ENCODE peak calls at places on chromosomes 4 and X, in five cellular contexts. C is A549, D is K562, U is endothelial cell of umbilical vein, Q is GM12878. A is an unnamed sample.

GRCh38 chr4:146585761-146586333 is 52.8 kb upstream of the POU4F2 start:
- DNase-seq in C (no peak), D (no peak), U (no peak), Q (no peak), A (peak)

GRCh38 chrX:15405846-15406245 is 21.6 kb upstream of the VEGFD start:
- DNase-seq in C (no peak), D (no peak), U (no peak), Q (no peak), A (no peak)

GRCh38 chrX:129772796-129773431 is 6.8 kb upstream of the SASH3 start:
- DNase-seq in C (no peak), D (no peak), U (no peak), Q (peak), A (peak)

GRCh38 chr4:15078682-15079642 is 76.7 kb downstream of the CPEB2 start:
- DNase-seq in C (no peak), D (no peak), U (no peak), Q (no peak), A (peak)

GRCh38 chrX:18875256-18875878 is 108.5 kb downstream of the PHKA2 start:
- DNase-seq in C (no peak), D (no peak), U (no peak), Q (no peak), A (no peak)

GRCh38 chr4:3269105-3269927 is 20.4 kb downstream of the MSANTD1 start:
- DNase-seq in C (no peak), D (no peak), U (no peak), Q (no peak), A (no peak)

GRCh38 chr4:19927381-19927780 is 324.3 kb upstream of the SLIT2 start:
- DNase-seq in C (no peak), D (no peak), U (no peak), Q (no peak), A (no peak)

GRCh38 chr4:52914051-52914605 is 52.0 kb downstream of the RASL11B start:
- DNase-seq in C (no peak), D (no peak), U (peak), Q (no peak), A (no peak)

GRCh38 chrX:151801980-151802379 is 67.4 kb downstream of the CNGA2 start:
- DNase-seq in C (peak), D (no peak), U (peak), Q (no peak), A (peak)

GRCh38 chr4:2183394-2183793 is 58.5 kb downstream of the HAUS3 start:
- DNase-seq in C (no peak), D (no peak), U (no peak), Q (no peak), A (peak)

GRCh38 chr4:7103599-7104365 is 35.9 kb upstream of the GRPEL1 start:
- DNase-seq in C (peak), D (no peak), U (peak), Q (no peak), A (no peak)

GRCh38 chr4:6062133-6062532 is 43.9 kb upstream of the C4orf50 start:
- DNase-seq in C (no peak), D (no peak), U (no peak), Q (no peak), A (no peak)

GRCh38 chr4:60648774-60649173 is 551.4 kb upstream of the ADGRL3 start:
- DNase-seq in C (no peak), D (no peak), U (no peak), Q (no peak), A (no peak)

GRCh38 chr4:142516686-142517145 is 329.4 kb downstream of the INPP4B start:
- DNase-seq in C (no peak), D (no peak), U (no peak), Q (no peak), A (no peak)

GRCh38 chr4:86685401-86685800 is 91.3 kb downstream of the PTPN13 start:
- DNase-seq in C (no peak), D (no peak), U (peak), Q (no peak), A (no peak)

GRCh38 chr4:189090174-189090814 is 850.4 kb upstream of the FRG1 start:
- DNase-seq in C (peak), D (no peak), U (no peak), Q (no peak), A (peak)

GRCh38 chrX:25721564-25721963 is 416.6 kb upstream of the MAGEB18 start:
- DNase-seq in C (no peak), D (no peak), U (peak), Q (no peak), A (peak)

GRCh38 chrX:84187501-84188319 is at the start of gene RPS6KA6:
- DNase-seq in C (peak), D (no peak), U (peak), Q (no peak), A (no peak)

GRCh38 chr4:82044141-82044993 is 329.4 kb downstream of the HNRNPD start:
- DNase-seq in C (no peak), D (no peak), U (no peak), Q (no peak), A (peak)

GRCh38 chr4:144627663-144628076 is 18.3 kb upstream of the HHIP start:
- DNase-seq in C (no peak), D (no peak), U (peak), Q (no peak), A (no peak)

GRCh38 chr4:2837110-2837903 is 6.3 kb upstream of the ADD1 start:
- DNase-seq in C (no peak), D (no peak), U (no peak), Q (no peak), A (no peak)

GRCh38 chrX:134718329-134719317 is 60.4 kb upstream of the PLAC1 start:
- DNase-seq in C (peak), D (no peak), U (peak), Q (peak), A (peak)

GRCh38 chrX:2967998-2968909 is 38.1 kb upstream of the ARSH start:
- DNase-seq in C (no peak), D (no peak), U (peak), Q (no peak), A (no peak)

GRCh38 chr4:20109395-20109794 is 142.3 kb upstream of the SLIT2 start:
- DNase-seq in C (no peak), D (no peak), U (peak), Q (no peak), A (no peak)

GRCh38 chrX:154836163-154836562 is 1.7 kb upstream of the SMIM9 start:
- DNase-seq in C (no peak), D (no peak), U (no peak), Q (no peak), A (no peak)

GRCh38 chr4:42568610-42569207 is 88.2 kb downstream of the ATP8A1 start:
- DNase-seq in C (peak), D (peak), U (peak), Q (peak), A (peak)

GRCh38 chr4:109169160-109169559 is 133.3 kb downstream of the COL25A1 start:
- DNase-seq in C (no peak), D (no peak), U (no peak), Q (no peak), A (no peak)

GRCh38 chr4:6549890-6550620 is 24.9 kb upstream of the MAN2B2 start:
- DNase-seq in C (no peak), D (no peak), U (no peak), Q (no peak), A (no peak)

GRCh38 chrX:3184176-3184930 is 143.1 kb downstream of the ARSF start:
- DNase-seq in C (no peak), D (no peak), U (no peak), Q (no peak), A (no peak)

GRCh38 chr4:110049951-110050925 is 137.6 kb downstream of the EGF start:
- DNase-seq in C (peak), D (peak), U (peak), Q (peak), A (peak)

GRCh38 chr4:89939994-89940393 is 45.3 kb downstream of the MMRN1 start:
- DNase-seq in C (no peak), D (no peak), U (peak), Q (no peak), A (no peak)

GRCh38 chrX:49054073-49054762 is 4.6 kb upstream of the CCDC120 start:
- DNase-seq in C (no peak), D (no peak), U (no peak), Q (no peak), A (no peak)

GRCh38 chrX:49058794-49059193 is at the start of gene CCDC120:
- DNase-seq in C (no peak), D (no peak), U (no peak), Q (no peak), A (no peak)

DNA sequence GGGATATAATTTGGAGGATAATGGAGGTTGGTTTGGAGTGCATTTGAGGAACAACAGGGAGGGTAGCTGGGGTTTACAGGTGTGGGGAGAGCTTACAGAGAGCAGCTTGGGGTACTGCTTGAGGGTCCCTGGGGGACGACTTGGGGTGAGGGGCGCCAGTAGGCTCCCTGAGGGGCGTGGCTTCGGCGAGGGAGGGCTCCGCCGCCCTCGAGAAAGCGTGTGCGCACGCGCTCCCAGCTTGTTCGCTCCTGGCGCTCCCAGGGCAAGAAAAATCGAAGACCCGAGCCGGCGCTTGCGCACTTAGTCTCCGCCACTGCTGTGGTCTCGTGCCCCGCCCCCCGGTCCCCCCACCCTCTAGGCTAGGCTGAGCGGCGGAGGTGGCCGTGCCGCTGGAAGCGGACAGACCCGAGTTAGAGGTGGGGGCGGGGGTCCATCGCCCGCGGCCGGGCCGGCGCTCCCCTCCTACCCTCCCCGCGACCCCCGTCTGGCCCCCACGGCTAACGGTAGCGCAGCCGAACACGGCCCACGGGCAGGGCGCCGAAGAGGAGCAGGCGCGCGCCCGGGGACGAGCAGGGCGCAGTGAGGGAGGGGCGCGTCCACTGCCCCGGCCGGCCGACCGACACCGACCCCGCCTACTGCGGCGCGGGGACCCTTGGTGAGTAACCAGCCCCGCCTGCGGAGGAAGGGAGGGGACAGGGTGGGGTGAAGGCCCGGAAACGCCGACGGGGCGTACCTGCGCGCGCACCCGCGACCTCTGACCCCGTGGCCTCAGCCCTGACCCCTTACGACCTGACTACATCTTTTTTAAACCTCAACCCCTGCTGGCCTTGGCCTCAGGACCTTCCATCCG is 5.4 kb upstream of the CCDC120 start:
- DNase-seq in C (peak), D (peak), U (peak), Q (no peak), A (no peak)
- TF ChIP-seq MYC in C (no peak), D (no peak), U (no peak), Q (no peak), A (no peak)

GRCh38 chrX:37844622-37845021 is 2.7 kb downstream of the DYNLT3 start:
- DNase-seq in C (no peak), D (no peak), U (no peak), Q (no peak), A (no peak)

GRCh38 chrX:37846141-37846540 is 1.2 kb downstream of the DYNLT3 start:
- DNase-seq in C (no peak), D (no peak), U (peak), Q (no peak), A (peak)

GRCh38 chrX:37846558-37846933 is 825 bp downstream of the DYNLT3 start:
- DNase-seq in C (no peak), D (no peak), U (peak), Q (no peak), A (no peak)

GRCh38 chrX:37847733-37848197 is 394 bp upstream of the DYNLT3 start:
- DNase-seq in C (no peak), D (no peak), U (no peak), Q (no peak), A (no peak)

DNA sequence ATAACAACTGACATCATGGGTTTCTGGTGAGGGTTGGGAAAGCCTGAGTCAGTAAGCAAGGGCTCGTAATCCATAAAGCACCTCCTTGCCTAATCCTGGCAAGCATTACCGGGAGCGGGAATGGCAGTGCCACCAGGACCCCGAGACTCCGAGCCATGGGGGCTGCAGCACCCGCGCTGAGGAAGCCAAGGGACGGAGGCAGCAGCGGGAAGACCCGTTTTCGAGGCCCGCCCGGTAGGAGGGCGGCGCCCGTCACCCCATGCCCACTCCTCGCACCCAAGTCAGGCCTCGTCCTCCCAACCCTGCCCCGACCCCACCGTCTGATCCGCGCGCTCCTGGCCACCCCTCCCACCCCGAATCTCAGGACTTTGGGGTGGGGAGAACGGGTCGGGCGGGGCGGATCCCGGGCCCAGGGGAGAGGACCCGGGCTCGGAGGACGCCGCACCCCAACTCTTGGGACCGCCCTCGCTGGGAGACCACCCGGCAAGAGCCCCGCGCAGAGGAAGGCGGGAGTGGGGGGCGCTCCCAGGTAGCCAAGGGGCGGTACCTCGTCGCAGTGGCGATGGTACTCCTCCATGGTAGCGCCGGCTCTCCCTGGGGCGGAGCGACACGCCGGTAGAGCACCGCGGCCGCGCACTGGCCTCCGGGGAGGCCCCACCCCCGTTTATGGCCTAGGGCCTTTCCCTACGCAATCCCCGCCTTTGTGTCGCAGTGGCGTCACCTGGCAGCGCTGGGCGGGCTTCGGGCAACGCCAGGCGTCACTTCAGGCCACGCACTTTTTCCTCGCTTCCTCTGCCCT is at the start of gene DYNLT3:
- DNase-seq in C (peak), D (peak), U (peak), Q (peak), A (peak)
- TF ChIP-seq POLR2A in C (no peak), D (peak), U (no peak), Q (peak), A (peak)

DNA sequence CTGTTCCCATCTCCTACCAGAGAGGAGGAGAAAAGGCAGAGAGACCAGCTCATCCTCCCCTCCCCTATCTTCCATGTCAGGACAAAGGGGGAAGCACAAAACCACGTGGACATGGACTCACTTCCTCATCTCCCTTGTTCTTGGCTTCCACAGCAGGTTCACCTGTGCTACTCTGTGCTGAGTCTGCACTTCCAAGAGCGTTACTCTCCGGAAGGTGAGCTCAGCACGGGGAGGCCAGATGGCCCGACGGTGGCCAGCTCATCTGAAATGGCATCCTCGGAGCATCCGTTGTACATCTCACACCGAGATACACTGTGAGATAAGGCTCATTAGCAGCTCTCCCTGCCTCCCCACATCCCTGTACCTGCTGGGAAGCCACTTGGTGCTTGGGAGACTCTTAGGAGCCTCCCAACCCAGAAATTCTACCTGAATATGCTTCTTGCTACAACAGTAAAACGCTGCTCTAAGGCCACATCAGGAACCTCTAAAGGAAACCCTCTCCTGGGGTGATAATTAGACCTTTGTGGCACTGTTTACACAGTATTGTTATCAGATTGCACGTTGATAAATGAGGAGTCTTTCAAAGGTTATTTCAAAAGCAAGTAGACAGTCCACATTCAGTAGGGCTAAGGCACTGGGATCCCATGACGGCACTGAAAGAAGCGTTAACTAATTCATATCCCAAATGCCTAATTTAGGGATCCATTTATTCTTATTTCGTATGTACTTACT is 19.4 kb downstream of the LGI2 start:
- DNase-seq in C (no peak), D (no peak), U (no peak), Q (no peak), A (no peak)
- TF ChIP-seq MYC in C (no peak), D (no peak), U (no peak), Q (no peak), A (no peak)

GRCh38 chr4:184649026-184649970 is at the start of the genes CASP3 and PRIMPOL:
- DNase-seq in C (peak), D (peak), U (peak), Q (peak), A (peak)
- TF ChIP-seq POLR2A in C (peak), D (peak), U (peak), Q (peak), A (peak)

GRCh38 chr4:8871417-8872401 is at the start of gene HMX1:
- DNase-seq in C (peak), D (no peak), U (no peak), Q (no peak), A (no peak)
- TF ChIP-seq MYC in C (no peak), D (no peak), U (no peak), Q (no peak), A (no peak)

GRCh38 chrX:100265179-100265578 is 144.9 kb downstream of the PCDH19 start:
- DNase-seq in C (no peak), D (no peak), U (peak), Q (no peak), A (no peak)

GRCh38 chrX:100264200-100264599 is 145.9 kb downstream of the PCDH19 start:
- DNase-seq in C (no peak), D (no peak), U (peak), Q (peak), A (no peak)

DNA sequence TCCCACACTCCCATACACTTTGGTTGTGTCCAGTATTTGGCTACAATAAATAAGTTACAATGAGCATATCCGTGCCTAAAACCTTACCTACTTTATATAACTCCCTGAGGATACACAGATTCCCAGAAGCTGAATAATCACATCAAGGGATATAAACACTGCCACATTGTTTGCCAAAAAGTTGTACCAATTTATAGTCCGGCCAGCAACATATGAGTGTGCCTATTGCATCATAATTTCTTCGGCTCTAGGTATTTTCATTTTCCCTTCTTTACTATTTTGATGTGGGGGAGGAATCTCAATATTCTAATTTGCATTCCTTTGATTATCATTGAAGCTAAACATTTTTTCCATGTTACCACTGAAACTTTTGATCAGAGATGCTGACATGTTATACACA is 146.4 kb downstream of the PCDH19 start:
- DNase-seq in C (no peak), D (no peak), U (no peak), Q (no peak), A (no peak)
- TF ChIP-seq POLR2A in C (no peak), D (no peak), U (no peak), Q (no peak), A (no peak)

GRCh38 chr4:83284161-83285021 is at the start of gene COQ2:
- DNase-seq in C (peak), D (peak), U (peak), Q (no peak), A (peak)

GRCh38 chr4:83282049-83282535 is 2.5 kb downstream of the COQ2 start:
- DNase-seq in C (peak), D (peak), U (peak), Q (no peak), A (peak)

GRCh38 chr4:83281326-83281725 is 3.3 kb downstream of the COQ2 start:
- DNase-seq in C (no peak), D (no peak), U (no peak), Q (no peak), A (peak)

DNA sequence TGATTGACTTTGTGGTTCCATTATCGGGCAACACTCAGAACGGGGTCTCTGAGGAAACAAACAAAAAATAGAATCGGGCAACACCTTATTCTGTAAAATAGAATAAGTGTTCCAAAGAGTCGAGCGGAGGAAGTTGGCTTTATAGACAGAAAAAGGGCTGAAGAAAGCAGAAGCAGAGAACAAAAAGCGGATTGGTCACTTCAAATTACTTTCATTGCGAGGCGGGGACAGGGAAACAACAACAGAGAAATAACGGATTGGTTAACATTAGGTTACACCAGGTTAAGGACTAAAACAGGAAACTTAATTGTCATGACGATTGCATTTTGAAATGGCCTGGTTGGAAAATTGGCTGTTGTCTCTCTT is 407 bp upstream of the COQ2 start:
- DNase-seq in C (peak), D (peak), U (peak), Q (no peak), A (peak)
- TF ChIP-seq MYC in C (no peak), D (no peak), U (no peak), Q (no peak), A (no peak)

DNA sequence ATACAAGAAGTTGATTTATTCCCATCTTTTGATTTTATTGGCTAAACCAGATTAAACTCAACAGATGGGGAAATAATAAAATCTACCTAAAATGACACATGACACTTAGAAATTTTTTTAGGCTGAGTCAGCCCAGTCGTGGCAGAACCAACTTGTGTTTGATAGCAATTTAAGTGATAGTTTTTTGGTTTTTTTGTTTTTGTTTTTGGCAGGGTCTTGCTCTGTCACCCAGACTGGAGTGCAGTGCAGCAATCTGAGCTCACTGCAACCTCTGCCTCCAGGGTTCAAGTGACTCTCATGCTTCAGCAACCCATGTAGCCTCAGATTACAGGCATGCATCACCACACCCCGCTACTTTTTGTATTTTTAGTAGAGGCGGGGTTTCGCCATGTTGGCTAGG is 370.3 kb upstream of the NOCT start:
- DNase-seq in C (no peak), D (no peak), U (no peak), Q (no peak), A (no peak)
- TF ChIP-seq POLR2A in C (no peak), D (no peak), U (no peak), Q (no peak), A (no peak)

A was measured in NB4.